ENCODE peak calls at places on chromosomes 12 and 14, in six cellular contexts. N is mesendoderm, J is OCI-LY7, D is PC-3, I is small intestine, V is brain microvascular endothelial cell. C is an unnamed sample.

GRCh38 chr12:100574262-100575074 is 984 bp downstream of the GAS2L3 start:
- DNase-seq in N (peak), J (no peak), D (peak), I (peak), V (no peak), C (no peak)

GRCh38 chr14:101225729-101226152 is 322.2 kb upstream of the RTL1 start:
- DNase-seq in N (no peak), J (no peak), D (no peak), I (no peak), V (no peak), C (no peak)

GRCh38 chr14:39175445-39176262 is 600 bp downstream of the PNN start:
- DNase-seq in N (peak), J (peak), D (peak), I (peak), V (no peak), C (no peak)

GRCh38 chr12:118850244-118850825 is 131.0 kb upstream of the SRRM4 start:
- DNase-seq in N (peak), J (peak), D (peak), I (peak), V (peak), C (peak)

GRCh38 chr12:98198261-98198982 is 317.0 kb upstream of the TMPO start:
- DNase-seq in N (peak), J (peak), D (peak), I (no peak), V (no peak), C (no peak)

GRCh38 chr12:123139926-123140674 is 10.8 kb downstream of the PITPNM2 start:
- DNase-seq in N (peak), J (no peak), D (peak), I (no peak), V (no peak), C (peak)

GRCh38 chr12:32443491-32443890 is 44.1 kb downstream of the FGD4 start:
- DNase-seq in N (no peak), J (no peak), D (no peak), I (no peak), V (no peak), C (no peak)

GRCh38 chr14:50335389-50335788 is 23.3 kb downstream of the DMAC2L start:
- DNase-seq in N (peak), J (no peak), D (no peak), I (no peak), V (peak), C (peak)

GRCh38 chr12:90630006-90630405 is 325.0 kb downstream of the CCER1 start:
- DNase-seq in N (no peak), J (no peak), D (no peak), I (no peak), V (no peak), C (no peak)

GRCh38 chr14:103206023-103206481 is 82.8 kb downstream of the TNFAIP2 start:
- DNase-seq in N (no peak), J (no peak), D (no peak), I (no peak), V (no peak), C (no peak)

GRCh38 chr14:50038398-50039119 is 77.8 kb downstream of the VCPKMT start:
- DNase-seq in N (peak), J (no peak), D (peak), I (no peak), V (peak), C (no peak)

GRCh38 chr12:29334911-29335310 is 46.1 kb downstream of the ERGIC2 start:
- DNase-seq in N (no peak), J (no peak), D (no peak), I (no peak), V (no peak), C (no peak)

GRCh38 chr12:3088251-3088650 is 11.1 kb downstream of the TSPAN9 start:
- DNase-seq in N (no peak), J (no peak), D (no peak), I (no peak), V (no peak), C (no peak)

GRCh38 chr12:18171571-18171970 is 81.6 kb upstream of the RERGL start:
- DNase-seq in N (no peak), J (no peak), D (peak), I (no peak), V (peak), C (no peak)

GRCh38 chr12:113582521-113583218 is 111.0 kb upstream of the LHX5 start:
- DNase-seq in N (peak), J (no peak), D (peak), I (no peak), V (no peak), C (no peak)

GRCh38 chr14:42624980-42625761 is 1018.5 kb downstream of the LRFN5 start:
- DNase-seq in N (no peak), J (no peak), D (no peak), I (no peak), V (no peak), C (no peak)

GRCh38 chr14:63759454-63759853 is 31.6 kb upstream of the SGPP1 start:
- DNase-seq in N (no peak), J (peak), D (no peak), I (peak), V (no peak), C (no peak)

GRCh38 chr12:9130244-9130643 is 14.5 kb upstream of the A2M start:
- DNase-seq in N (no peak), J (no peak), D (no peak), I (no peak), V (no peak), C (no peak)

GRCh38 chr12:48980953-48981756 is 3.0 kb downstream of the WNT1 start:
- DNase-seq in N (peak), J (no peak), D (no peak), I (peak), V (no peak), C (no peak)

GRCh38 chr12:97272471-97272870 is 190.1 kb upstream of the RMST start:
- DNase-seq in N (no peak), J (no peak), D (no peak), I (no peak), V (no peak), C (no peak)

GRCh38 chr12:121838096-121838495 is 20.6 kb downstream of the HPD start:
- DNase-seq in N (no peak), J (no peak), D (no peak), I (no peak), V (no peak), C (no peak)

GRCh38 chr12:123744836-123745235 is 17.3 kb upstream of the DNAH10 start:
- DNase-seq in N (peak), J (no peak), D (peak), I (peak), V (no peak), C (no peak)

GRCh38 chr14:65993996-65994395 is 492.2 kb upstream of the CCDC196 start:
- DNase-seq in N (no peak), J (no peak), D (no peak), I (no peak), V (no peak), C (no peak)

GRCh38 chr12:107092669-107093546 is 441 bp downstream of the CRY1 start:
- DNase-seq in N (peak), J (no peak), D (peak), I (peak), V (peak), C (peak)

GRCh38 chr14:69715725-69716482 is 51.0 kb upstream of the SRSF5 start:
- DNase-seq in N (no peak), J (no peak), D (no peak), I (peak), V (peak), C (peak)

GRCh38 chr12:44117368-44117767 is 281.5 kb downstream of the TMEM117 start:
- DNase-seq in N (no peak), J (no peak), D (peak), I (no peak), V (no peak), C (no peak)

GRCh38 chr14:63134801-63135200 is 69.4 kb upstream of the RHOJ start:
- DNase-seq in N (peak), J (no peak), D (peak), I (no peak), V (peak), C (no peak)

GRCh38 chr12:132327351-132328171 is 1.8 kb downstream of the GALNT9 start:
- DNase-seq in N (peak), J (no peak), D (peak), I (no peak), V (peak), C (peak)

GRCh38 chr12:18895946-18896345 is 158.0 kb downstream of the CAPZA3 start:
- DNase-seq in N (peak), J (no peak), D (no peak), I (no peak), V (no peak), C (no peak)

GRCh38 chr14:85437143-85437542 is 92.8 kb upstream of the FLRT2 start:
- DNase-seq in N (peak), J (no peak), D (peak), I (no peak), V (peak), C (no peak)

GRCh38 chr12:80404629-80405028 is 39.4 kb upstream of the PTPRQ start:
- DNase-seq in N (no peak), J (no peak), D (peak), I (no peak), V (no peak), C (no peak)

GRCh38 chr12:54082402-54082892 is 28.8 kb downstream of the HOXC4 start:
- DNase-seq in N (no peak), J (peak), D (no peak), I (peak), V (no peak), C (peak)
- H3K4me3 ChIP-seq in N (no peak), J (peak), D (no peak), I (peak), V (no peak), C (peak)

GRCh38 chr12:94722664-94723063 is 72.3 kb upstream of the TMCC3 start:
- DNase-seq in N (no peak), J (no peak), D (no peak), I (no peak), V (no peak), C (no peak)

GRCh38 chr12:94717112-94717511 is 66.8 kb upstream of the TMCC3 start:
- DNase-seq in N (no peak), J (no peak), D (no peak), I (no peak), V (no peak), C (no peak)

GRCh38 chr12:94718114-94718513 is 67.8 kb upstream of the TMCC3 start:
- DNase-seq in N (peak), J (peak), D (peak), I (no peak), V (no peak), C (no peak)

GRCh38 chr12:94717656-94718055 is 67.3 kb upstream of the TMCC3 start:
- DNase-seq in N (no peak), J (no peak), D (peak), I (no peak), V (no peak), C (no peak)

GRCh38 chr12:94721173-94721572 is 70.8 kb upstream of the TMCC3 start:
- DNase-seq in N (no peak), J (peak), D (no peak), I (no peak), V (no peak), C (no peak)
- H3K4me3 ChIP-seq in N (no peak), J (peak), D (no peak), I (no peak), V (no peak), C (no peak)

DNA sequence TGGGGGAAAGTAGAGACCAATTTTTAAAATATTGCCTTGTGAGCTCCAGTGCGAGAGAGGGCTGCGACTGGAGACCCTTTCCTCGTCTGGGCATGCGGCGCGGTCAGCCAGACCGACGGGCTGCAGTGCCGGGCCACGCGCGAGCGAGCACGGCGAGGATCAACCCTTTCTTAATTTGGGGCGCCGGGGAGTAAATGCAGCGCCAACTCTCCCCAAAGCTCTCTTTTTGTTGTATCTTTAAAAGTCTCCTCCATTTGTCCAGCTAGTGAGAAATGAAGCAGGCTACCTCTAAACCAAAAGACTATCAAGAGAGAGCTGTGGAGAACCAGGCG is 1.5 kb downstream of the SIX1 start:
- DNase-seq in N (no peak), J (no peak), D (no peak), I (no peak), V (no peak), C (no peak)
- H3K4me3 ChIP-seq in N (no peak), J (no peak), D (peak), I (peak), V (peak), C (no peak)

GRCh38 chr12:83179999-83180398 is 493.3 kb downstream of the TMTC2 start:
- DNase-seq in N (no peak), J (no peak), D (peak), I (no peak), V (no peak), C (no peak)
- H3K4me3 ChIP-seq in N (no peak), J (no peak), D (no peak), I (no peak), V (no peak), C (no peak)